ENCODE peak calls at places on chromosomes 6 and 20, in seven cellular contexts. One of them, this sample, is unnamed.

GRCh38 chr6:144343736-144344428 is 58.7 kb downstream of the UTRN start:
- DNase-seq in K562: no peak
- DNase-seq in GM23338: peak; percentile 40
- DNase-seq in HCT116: no peak
- DNase-seq in H1: no peak
- DNase-seq in GM12878: peak; percentile 69
- DNase-seq in HepG2: peak; percentile 98
- DNase-seq in this sample: peak; percentile 88

GRCh38 chr6:166635146-166635545 is 8.1 kb upstream of the RPS6KA2 start:
- DNase-seq in H1: no peak
- DNase-seq in K562: no peak
- DNase-seq in HCT116: no peak
- DNase-seq in HepG2: no peak
- DNase-seq in GM23338: no peak
- DNase-seq in GM12878: no peak
- DNase-seq in this sample: no peak

GRCh38 chr6:146767632-146768031 is 168.9 kb downstream of the ADGB start:
- DNase-seq in HCT116: no peak
- DNase-seq in GM12878: no peak
- DNase-seq in HepG2: no peak
- DNase-seq in K562: peak; percentile 42
- DNase-seq in GM23338: no peak
- DNase-seq in H1: no peak
- DNase-seq in this sample: no peak

GRCh38 chr20:34294563-34294962 is 8.6 kb downstream of the AHCY start:
- DNase-seq in HepG2: no peak
- DNase-seq in HCT116: no peak
- DNase-seq in K562: no peak
- DNase-seq in GM23338: no peak
- DNase-seq in H1: no peak
- DNase-seq in GM12878: no peak
- DNase-seq in this sample: no peak

GRCh38 chr20:53387983-53388675 is 205.5 kb downstream of the ZNF217 start:
- DNase-seq in K562: no peak
- DNase-seq in HCT116: no peak
- DNase-seq in GM23338: no peak
- DNase-seq in H1: no peak
- DNase-seq in HepG2: no peak
- DNase-seq in GM12878: no peak
- DNase-seq in this sample: no peak

GRCh38 chr6:154164397-154164796 is 125.4 kb downstream of the OPRM1 start:
- DNase-seq in K562: no peak
- DNase-seq in H1: no peak
- DNase-seq in GM23338: no peak
- DNase-seq in HCT116: no peak
- DNase-seq in HepG2: no peak
- DNase-seq in GM12878: no peak
- DNase-seq in this sample: peak; percentile 57

GRCh38 chr20:32404017-32404416 is 45.9 kb downstream of the ASXL1 start:
- DNase-seq in HepG2: no peak
- DNase-seq in K562: peak; percentile 52
- DNase-seq in H1: no peak
- DNase-seq in HCT116: no peak
- DNase-seq in GM12878: no peak
- DNase-seq in GM23338: no peak
- DNase-seq in this sample: no peak

GRCh38 chr6:83928286-83928685 is 68.8 kb downstream of the CYB5R4 start:
- DNase-seq in GM23338: no peak
- DNase-seq in HepG2: no peak
- DNase-seq in K562: no peak
- DNase-seq in GM12878: peak; percentile 7
- DNase-seq in H1: no peak
- DNase-seq in HCT116: no peak
- DNase-seq in this sample: no peak

DNA sequence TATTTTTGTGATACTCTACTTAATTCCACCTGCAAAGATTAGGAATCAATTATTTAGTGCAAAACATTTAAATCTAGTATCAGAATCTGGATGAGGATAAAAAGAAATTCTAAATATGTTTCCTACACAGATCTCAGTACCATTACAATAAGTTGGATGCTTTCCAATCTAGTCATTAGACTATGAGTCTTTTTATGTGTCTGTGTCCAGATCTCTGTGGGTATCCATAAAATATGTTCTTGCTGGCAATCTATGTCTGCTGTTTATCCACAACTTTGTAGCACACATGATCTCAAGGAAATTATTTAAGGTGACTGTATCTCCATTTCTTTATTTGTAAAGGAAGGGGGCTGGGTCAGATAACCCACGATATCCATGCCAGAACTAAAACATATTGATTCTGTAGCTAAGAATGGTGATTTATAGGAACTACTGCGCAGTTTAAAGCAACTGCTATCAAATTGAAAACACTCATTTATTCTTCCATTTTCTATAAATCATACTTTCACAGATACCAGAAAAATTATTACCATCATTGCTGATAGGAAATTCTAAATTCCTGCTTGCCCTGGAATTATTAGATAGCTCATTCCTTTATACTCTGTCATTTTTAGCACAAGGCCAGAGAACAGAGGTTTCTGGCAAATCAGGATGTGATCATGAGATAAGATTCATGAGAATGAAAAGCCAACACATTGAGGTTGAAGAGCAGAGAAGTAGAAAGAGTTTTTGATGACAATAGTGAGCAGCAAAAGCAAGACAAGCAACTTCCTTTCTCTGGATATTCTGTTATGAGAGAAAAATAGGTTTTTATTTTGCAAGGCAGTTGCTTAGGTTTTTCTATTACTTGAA is 851.4 kb upstream of the CITED2 start:
- DNase-seq in K562: no peak
- DNase-seq in HCT116: no peak
- DNase-seq in H1: no peak
- DNase-seq in GM23338: no peak
- DNase-seq in HepG2: no peak
- DNase-seq in GM12878: no peak
- DNase-seq in this sample: peak; percentile 81
- TF ChIP-seq POLR2AphosphoS5 in K562: no peak
- TF ChIP-seq POLR2AphosphoS5 in HCT116: no peak
- TF ChIP-seq POLR2AphosphoS5 in H1: no peak
- TF ChIP-seq POLR2AphosphoS5 in GM23338: no peak
- TF ChIP-seq POLR2AphosphoS5 in HepG2: no peak
- TF ChIP-seq POLR2AphosphoS5 in GM12878: no peak
- TF ChIP-seq POLR2AphosphoS5 in this sample: no peak

DNA sequence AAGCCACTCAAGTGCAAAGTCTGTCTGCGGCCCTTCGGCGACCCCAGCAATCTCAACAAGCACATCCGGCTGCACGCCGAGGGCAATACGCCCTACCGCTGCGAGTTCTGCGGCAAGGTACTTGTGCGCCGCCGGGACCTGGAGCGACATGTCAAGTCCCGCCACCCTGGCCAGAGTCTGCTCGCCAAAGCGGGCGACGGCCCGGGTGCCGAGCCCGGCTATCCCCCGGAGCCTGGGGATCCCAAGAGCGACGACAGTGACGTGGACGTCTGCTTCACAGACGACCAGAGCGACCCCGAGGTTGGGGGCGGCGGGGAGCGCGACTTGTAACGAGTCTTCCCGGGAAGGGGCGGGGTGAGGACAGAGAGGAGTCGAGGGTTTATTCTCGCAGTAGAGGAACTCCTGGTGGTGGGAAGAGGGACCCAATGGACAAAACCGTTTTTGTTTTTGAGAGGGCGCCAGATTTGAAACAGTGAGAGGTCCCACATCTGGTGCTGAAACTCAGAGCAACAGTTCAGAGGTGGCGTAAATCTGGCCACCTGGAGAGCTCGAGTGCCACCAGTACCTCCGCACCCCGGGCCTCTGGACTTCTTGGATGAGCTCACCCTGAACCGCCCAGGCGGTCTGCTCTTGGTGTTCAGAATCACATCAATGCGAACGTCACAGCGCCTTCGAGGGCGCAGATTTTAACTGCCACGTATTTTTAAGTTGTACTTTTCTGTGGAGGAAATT is 8.0 kb downstream of the PRDM13 start:
- DNase-seq in HCT116: no peak
- DNase-seq in H1: no peak
- DNase-seq in GM12878: no peak
- DNase-seq in K562: no peak
- DNase-seq in GM23338: peak; percentile 83
- DNase-seq in HepG2: no peak
- DNase-seq in this sample: no peak
- TF ChIP-seq EZH2 in HCT116: no peak
- TF ChIP-seq EZH2 in H1: peak; percentile 96
- TF ChIP-seq EZH2 in GM12878: no peak
- TF ChIP-seq EZH2 in K562: no peak
- TF ChIP-seq EZH2 in GM23338: peak; percentile 64
- TF ChIP-seq EZH2 in HepG2: peak; percentile 23
- TF ChIP-seq EZH2 in this sample: peak; percentile 97

GRCh38 chr6:36220211-36220610 is 23.7 kb downstream of the BRPF3 start:
- DNase-seq in GM23338: no peak
- DNase-seq in GM12878: no peak
- DNase-seq in HepG2: no peak
- DNase-seq in HCT116: no peak
- DNase-seq in K562: no peak
- DNase-seq in H1: no peak
- DNase-seq in this sample: no peak

GRCh38 chr6:36221674-36222073 is 25.1 kb downstream of the BRPF3 start:
- DNase-seq in GM12878: no peak
- DNase-seq in HepG2: no peak
- DNase-seq in GM23338: no peak
- DNase-seq in H1: no peak
- DNase-seq in HCT116: no peak
- DNase-seq in K562: peak; percentile 30
- DNase-seq in this sample: no peak

GRCh38 chr6:36224918-36225461 is 28.4 kb downstream of the BRPF3 start:
- DNase-seq in K562: peak; percentile 93
- DNase-seq in H1: no peak
- DNase-seq in GM12878: no peak
- DNase-seq in HCT116: no peak
- DNase-seq in GM23338: no peak
- DNase-seq in HepG2: no peak
- DNase-seq in this sample: peak; percentile 48

GRCh38 chr6:36223706-36224105 is 27.2 kb downstream of the BRPF3 start:
- DNase-seq in HepG2: no peak
- DNase-seq in K562: no peak
- DNase-seq in H1: no peak
- DNase-seq in GM23338: no peak
- DNase-seq in HCT116: no peak
- DNase-seq in GM12878: no peak
- DNase-seq in this sample: no peak

DNA sequence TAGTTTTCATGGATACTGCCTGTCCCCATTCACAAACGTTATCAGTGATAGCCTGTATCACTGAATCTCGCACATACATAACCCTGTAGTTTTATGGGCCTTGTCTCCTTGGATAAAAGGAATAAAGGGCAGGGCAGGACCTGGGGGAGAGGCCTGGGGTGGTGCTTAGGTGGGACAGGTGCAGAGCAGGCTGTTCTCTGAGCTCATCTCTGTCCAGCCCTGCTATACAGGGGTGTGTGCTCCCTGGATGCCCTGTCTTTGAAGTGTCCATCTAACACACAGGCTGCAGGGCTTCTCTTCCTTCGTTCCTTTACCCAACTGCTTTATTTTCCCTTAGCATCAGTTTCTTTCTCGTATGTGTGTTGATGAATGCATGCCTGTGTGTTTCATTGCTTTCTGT is 26.4 kb downstream of the BRPF3 start:
- DNase-seq in HepG2: no peak
- DNase-seq in K562: no peak
- DNase-seq in H1: no peak
- DNase-seq in HCT116: no peak
- DNase-seq in GM23338: no peak
- DNase-seq in GM12878: no peak
- DNase-seq in this sample: no peak
- TF ChIP-seq POLR2AphosphoS5 in HepG2: no peak
- TF ChIP-seq POLR2AphosphoS5 in K562: no peak
- TF ChIP-seq POLR2AphosphoS5 in H1: no peak
- TF ChIP-seq POLR2AphosphoS5 in HCT116: no peak
- TF ChIP-seq POLR2AphosphoS5 in GM23338: no peak
- TF ChIP-seq POLR2AphosphoS5 in GM12878: no peak
- TF ChIP-seq POLR2AphosphoS5 in this sample: no peak

GRCh38 chr6:105503641-105504040 is 100.8 kb upstream of the PREP start:
- DNase-seq in GM12878: no peak
- DNase-seq in HCT116: no peak
- DNase-seq in K562: no peak
- DNase-seq in GM23338: no peak
- DNase-seq in HepG2: no peak
- DNase-seq in H1: no peak
- DNase-seq in this sample: no peak
- TF ChIP-seq EZH2 in GM12878: no peak
- TF ChIP-seq EZH2 in HCT116: no peak
- TF ChIP-seq EZH2 in K562: no peak
- TF ChIP-seq EZH2 in GM23338: no peak
- TF ChIP-seq EZH2 in HepG2: no peak
- TF ChIP-seq EZH2 in H1: no peak
- TF ChIP-seq EZH2 in this sample: no peak

GRCh38 chr6:42819803-42820508 is 38.1 kb downstream of the BICRAL start:
- DNase-seq in GM12878: no peak
- DNase-seq in K562: peak; percentile 19
- DNase-seq in HCT116: no peak
- DNase-seq in HepG2: peak; percentile 16
- DNase-seq in H1: no peak
- DNase-seq in GM23338: peak; percentile 61
- DNase-seq in this sample: no peak
- TF ChIP-seq POLR2AphosphoS5 in GM12878: no peak
- TF ChIP-seq POLR2AphosphoS5 in K562: no peak
- TF ChIP-seq POLR2AphosphoS5 in HCT116: no peak
- TF ChIP-seq POLR2AphosphoS5 in HepG2: no peak
- TF ChIP-seq POLR2AphosphoS5 in H1: no peak
- TF ChIP-seq POLR2AphosphoS5 in GM23338: no peak
- TF ChIP-seq POLR2AphosphoS5 in this sample: no peak

DNA sequence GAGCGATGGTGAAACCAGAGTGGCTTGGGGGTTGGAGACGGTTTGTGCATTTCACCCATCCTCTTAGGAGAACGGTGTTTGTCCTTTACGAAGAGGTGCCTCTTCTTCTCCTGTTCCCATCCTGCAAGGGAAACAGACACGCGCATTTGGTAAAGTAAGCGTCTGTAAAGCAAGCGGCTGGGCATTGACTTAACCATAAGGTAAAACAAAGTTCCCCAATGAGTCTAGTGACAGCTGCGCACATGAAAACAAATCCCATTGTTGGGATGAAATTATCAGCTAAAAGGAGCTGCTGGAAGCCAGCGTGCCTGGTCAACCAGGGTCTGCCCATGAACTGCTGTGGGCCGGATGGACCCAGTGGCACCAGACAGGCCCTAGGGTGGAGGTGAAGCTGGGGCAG is 5.8 kb downstream of the BHLHE23 start:
- DNase-seq in H1: no peak
- DNase-seq in GM23338: no peak
- DNase-seq in K562: no peak
- DNase-seq in GM12878: no peak
- DNase-seq in HepG2: no peak
- DNase-seq in HCT116: no peak
- DNase-seq in this sample: no peak
- TF ChIP-seq EZH2 in H1: no peak
- TF ChIP-seq EZH2 in GM23338: no peak
- TF ChIP-seq EZH2 in K562: no peak
- TF ChIP-seq EZH2 in GM12878: no peak
- TF ChIP-seq EZH2 in HepG2: peak; percentile 29
- TF ChIP-seq EZH2 in HCT116: no peak
- TF ChIP-seq EZH2 in this sample: no peak

This sample was measured in endothelial cell of umbilical vein.